ENCODE peak calls at places on chromosomes 5 and 9, in nine cellular contexts. D is sigmoid colon, Z is vagina, P is cardiac muscle cell, W is A549, M is mammary epithelial cell, N is ascending aorta, J is breast epithelium, B is gastrocnemius medialis. H is an unnamed sample.

GRCh38 chr5:6607559-6607936 is 25.3 kb downstream of the NSUN2 start:
- DNase-seq in D (no peak), Z (no peak), P (no peak), W (no peak), M (no peak), N (no peak), J (no peak), B (no peak), H (no peak)

GRCh38 chr5:18772475-18772874 is 1138.2 kb downstream of the TAF11L14 start:
- DNase-seq in D (no peak), Z (no peak), P (peak; percentile 39), W (peak; percentile 3), M (peak; percentile 76), N (no peak), J (no peak), B (no peak), H (no peak)

GRCh38 chr9:137304383-137305059 is 2.5 kb upstream of the NRARP start:
- DNase-seq in D (no peak), Z (no peak), P (peak; percentile 40), W (no peak), M (no peak), N (no peak), J (no peak), B (no peak), H (peak; percentile 57)

GRCh38 chr9:136098844-136099243 is 3.8 kb upstream of the NACC2 start:
- DNase-seq in D (no peak), Z (no peak), P (no peak), W (no peak), M (no peak), N (no peak), J (no peak), B (no peak), H (no peak)

GRCh38 chr5:16578474-16578883 is 38.3 kb downstream of the RETREG1 start:
- DNase-seq in D (no peak), Z (no peak), P (no peak), W (no peak), M (no peak), N (no peak), J (no peak), B (no peak), H (no peak)

GRCh38 chr5:61801174-61801573 is 469.1 kb downstream of the ZSWIM6 start:
- DNase-seq in D (no peak), Z (no peak), P (no peak), W (no peak), M (no peak), N (no peak), J (no peak), B (no peak), H (no peak)

GRCh38 chr9:134915046-134915930 is 2.4 kb downstream of the FCN1 start:
- DNase-seq in D (no peak), Z (peak; percentile 79), P (no peak), W (no peak), M (no peak), N (no peak), J (no peak), B (no peak), H (no peak)

GRCh38 chr5:145681686-145682085 is 153.5 kb downstream of the PRELID2 start:
- DNase-seq in D (no peak), Z (no peak), P (peak; percentile 74), W (peak; percentile 71), M (peak; percentile 63), N (no peak), J (no peak), B (peak; percentile 30), H (no peak)

GRCh38 chr5:78361226-78361993 is 993 bp downstream of the SCAMP1 start:
- DNase-seq in D (peak; percentile 72), Z (no peak), P (peak; percentile 70), W (peak; percentile 55), M (peak; percentile 78), N (no peak), J (no peak), B (peak; percentile 32), H (peak; percentile 69)

GRCh38 chr5:133032852-133033742 is 6.7 kb upstream of the ZCCHC10 start:
- DNase-seq in D (no peak), Z (no peak), P (no peak), W (no peak), M (no peak), N (no peak), J (no peak), B (no peak), H (no peak)

GRCh38 chr9:82805027-82805426 is 257.9 kb downstream of the RASEF start:
- DNase-seq in D (no peak), Z (no peak), P (no peak), W (no peak), M (no peak), N (no peak), J (no peak), B (no peak), H (no peak)

GRCh38 chr9:94553029-94553938 is 1.6 kb upstream of the PCAT7 start:
- DNase-seq in D (no peak), Z (no peak), P (peak; percentile 18), W (no peak), M (no peak), N (no peak), J (no peak), B (no peak), H (peak; percentile 23)

GRCh38 chr5:52922384-52922783 is 66.8 kb upstream of the ITGA2 start:
- DNase-seq in D (peak; percentile 64), Z (no peak), P (no peak), W (peak; percentile 7), M (peak; percentile 96), N (no peak), J (no peak), B (no peak), H (no peak)

GRCh38 chr9:38360880-38361836 is 31.3 kb upstream of the ALDH1B1 start:
- DNase-seq in D (peak; percentile 56), Z (no peak), P (peak; percentile 49), W (no peak), M (no peak), N (no peak), J (no peak), B (no peak), H (no peak)

GRCh38 chr9:8604201-8604600 is 804.6 kb upstream of the DMAC1 start:
- DNase-seq in D (no peak), Z (no peak), P (no peak), W (no peak), M (no peak), N (no peak), J (no peak), B (no peak), H (no peak)

DNA sequence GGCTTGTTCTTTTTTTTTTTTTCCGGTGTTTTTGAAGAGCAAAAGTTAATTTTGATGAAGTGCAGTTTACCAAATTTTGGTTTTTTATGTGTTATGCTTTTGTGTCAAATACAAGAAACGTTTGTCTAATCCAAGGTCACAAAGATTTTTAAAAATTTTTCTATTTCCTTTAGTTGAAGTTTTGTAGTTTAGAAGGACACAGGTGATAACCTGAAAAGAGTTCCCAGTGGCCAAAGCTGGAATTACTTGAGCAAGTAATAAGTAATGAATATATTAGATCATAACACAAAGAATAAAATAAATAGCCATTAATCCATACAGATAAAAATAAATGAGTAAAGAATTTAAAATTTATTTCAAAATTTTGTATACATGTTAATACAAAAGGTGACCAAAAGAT is 71.5 kb downstream of the FCHO2 start:
- DNase-seq in D (no peak), Z (no peak), P (no peak), W (no peak), M (no peak), N (no peak), J (no peak), B (no peak), H (no peak)
- TF ChIP-seq CTCF in D (no peak), Z (no peak), P (no peak), W (no peak), M (peak; percentile 28), N (no peak), J (peak; percentile 29), B (no peak), H (peak; percentile 11)

GRCh38 chr9:125509476-125509875 is 197.5 kb downstream of the MAPKAP1 start:
- DNase-seq in D (no peak), Z (no peak), P (peak; percentile 69), W (no peak), M (no peak), N (no peak), J (no peak), B (no peak), H (no peak)

GRCh38 chr9:125513634-125514413 is 193.2 kb downstream of the MAPKAP1 start:
- DNase-seq in D (no peak), Z (no peak), P (no peak), W (peak; percentile 72), M (peak; percentile 91), N (no peak), J (no peak), B (peak; percentile 28), H (peak; percentile 68)

GRCh38 chr9:125514468-125514867 is 192.5 kb downstream of the MAPKAP1 start:
- DNase-seq in D (no peak), Z (no peak), P (no peak), W (no peak), M (no peak), N (no peak), J (no peak), B (no peak), H (no peak)

GRCh38 chr9:125510980-125511379 is 196.0 kb downstream of the MAPKAP1 start:
- DNase-seq in D (no peak), Z (no peak), P (no peak), W (no peak), M (no peak), N (no peak), J (no peak), B (no peak), H (no peak)

DNA sequence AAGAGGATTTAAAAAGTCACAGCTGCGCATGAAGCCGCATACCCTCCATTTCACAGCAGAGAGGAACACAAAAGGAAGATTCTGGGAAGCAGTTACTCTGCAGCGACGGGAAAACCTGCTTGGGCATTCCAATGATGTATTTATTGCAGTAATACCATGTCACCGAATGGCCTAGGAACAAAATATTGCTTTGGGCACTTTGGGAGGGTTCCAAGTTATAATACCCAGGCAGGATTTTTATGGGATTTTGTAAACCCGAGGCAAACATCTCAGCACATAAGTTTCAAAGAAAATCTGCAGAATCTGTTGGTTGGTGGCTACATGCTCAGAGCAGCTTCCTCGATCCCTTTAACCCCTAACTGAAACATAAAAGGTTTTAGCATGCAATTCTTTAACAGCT is 195.2 kb downstream of the MAPKAP1 start:
- DNase-seq in D (no peak), Z (no peak), P (no peak), W (no peak), M (peak; percentile 17), N (no peak), J (no peak), B (no peak), H (no peak)
- H3K27ac ChIP-seq in D (no peak overlapping the region), Z (peak overlapping the region; percentile 33), P (no peak overlapping the region), W (no peak overlapping the region), M (no peak overlapping the region), N (no peak overlapping the region), J (peak overlapping the region; percentile 11), B (no peak overlapping the region), H (no peak overlapping the region)

GRCh38 chr5:120228262-120229031 is 235.7 kb upstream of the PRR16 start:
- DNase-seq in D (no peak), Z (no peak), P (no peak), W (no peak), M (peak; percentile 29), N (no peak), J (no peak), B (no peak), H (no peak)
- TF ChIP-seq CTCF in D (no peak), Z (no peak), P (no peak), W (no peak), M (no peak), N (no peak), J (no peak), B (no peak), H (no peak)

DNA sequence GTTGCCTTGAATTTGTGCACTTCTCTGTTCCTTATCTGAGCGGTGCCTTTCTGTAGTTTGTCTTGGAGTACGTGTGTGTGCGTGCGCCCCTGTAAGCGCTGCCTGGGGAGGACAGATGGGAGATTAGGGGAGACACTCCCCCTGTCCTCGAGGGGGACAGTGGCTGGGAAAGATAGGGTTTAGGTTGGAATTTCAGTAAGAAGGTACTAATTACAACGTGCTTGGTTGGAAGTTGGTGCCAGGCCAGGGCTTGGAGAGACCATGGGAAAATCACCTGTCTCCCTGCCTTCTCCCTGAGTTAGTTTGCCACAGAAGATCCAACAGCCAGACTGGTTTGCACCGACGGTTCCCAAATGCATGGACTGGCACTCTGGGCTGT is 73.2 kb downstream of the PIK3R1 start:
- DNase-seq in D (peak; percentile 69), Z (no peak), P (peak; percentile 51), W (no peak), M (no peak), N (no peak), J (no peak), B (peak; percentile 33), H (no peak)
- H3K27ac ChIP-seq in D (peak overlapping the region; percentile 84), Z (peak overlapping the region; percentile 79), P (peak overlapping the region; percentile 93), W (peak overlapping the region; percentile 86), M (peak overlapping the region; percentile 65), N (peak overlapping the region; percentile 91), J (peak overlapping the region; percentile 94), B (peak overlapping the region; percentile 90), H (peak overlapping the region; percentile 32)

H was measured in pancreas.